ENCODE peak calls at places on chromosomes 7 and 10, in six cellular contexts. L is AG04449, H is lower leg skin, F is fibroblast of pulmonary artery, U is epithelial cell of esophagus, C is brain microvascular endothelial cell. P is an unnamed sample.

GRCh38 chr7:92072708-92073107 is 61.6 kb downstream of the CYP51A1 start:
- DNase-seq in H (no peak), L (no peak), C (no peak), U (no peak), F (no peak), P (no peak)

GRCh38 chr10:126387931-126388911 is at the start of gene ADAM12:
- DNase-seq in F (peak; percentile 65), U (peak; percentile 56), C (peak; percentile 50), H (no peak), L (no peak), P (peak; percentile 85)

GRCh38 chr7:149369497-149369896 is 91.4 kb downstream of the ZNF777 start:
- DNase-seq in H (no peak), U (peak; percentile 77), L (no peak), F (no peak), C (no peak), P (no peak)

GRCh38 chr10:7610651-7611389 is 55.9 kb downstream of the ITIH5 start:
- DNase-seq in H (peak; percentile 66), U (no peak), F (peak; percentile 69), L (peak; percentile 40), C (no peak), P (peak; percentile 92)

GRCh38 chr7:43871064-43871463 is 1.7 kb upstream of the MRPS24 start:
- DNase-seq in U (no peak), H (no peak), C (no peak), L (no peak), F (no peak), P (no peak)

GRCh38 chr10:129853236-129853946 is 110.7 kb downstream of the EBF3 start:
- DNase-seq in U (peak; percentile 1), L (no peak), H (no peak), F (peak; percentile 42), C (no peak), P (peak; percentile 47)

GRCh38 chr10:11407939-11408338 is 203.5 kb downstream of the USP6NL start:
- DNase-seq in F (no peak), C (no peak), U (no peak), H (no peak), L (no peak), P (no peak)

GRCh38 chr10:63502832-63503231 is 18.4 kb upstream of the REEP3 start:
- DNase-seq in F (no peak), H (no peak), U (no peak), L (no peak), C (no peak), P (no peak)

GRCh38 chr7:150852371-150852905 is at the start of gene AOC1:
- DNase-seq in L (no peak), F (no peak), C (no peak), U (no peak), H (no peak), P (no peak)

GRCh38 chr7:43108255-43109011 is 4.0 kb upstream of the HECW1 start:
- DNase-seq in C (peak; percentile 75), L (no peak), U (peak; percentile 68), F (peak; percentile 72), H (peak; percentile 53), P (peak; percentile 55)

GRCh38 chr7:132782777-132783633 is 206.7 kb upstream of the PLXNA4 start:
- DNase-seq in C (peak; percentile 40), U (no peak), F (peak; percentile 19), H (no peak), L (peak; percentile 88), P (peak; percentile 76)

GRCh38 chr7:37201003-37201875 is 247.4 kb downstream of the ELMO1 start:
- DNase-seq in L (peak; percentile 14), C (peak; percentile 82), F (peak; percentile 89), H (peak; percentile 83), U (peak; percentile 65), P (peak; percentile 85)

GRCh38 chr7:94400022-94400421 is 5.3 kb downstream of the COL1A2 start:
- DNase-seq in C (no peak), F (peak; percentile 14), U (no peak), H (no peak), L (no peak), P (peak; percentile 59)

GRCh38 chr7:131633342-131633843 is 77.0 kb upstream of the PODXL start:
- DNase-seq in F (peak; percentile 58), C (peak; percentile 51), L (no peak), H (no peak), U (peak; percentile 22), P (peak; percentile 70)

GRCh38 chr10:132337019-132337418 is 5.0 kb downstream of the LRRC27 start:
- DNase-seq in F (no peak), U (no peak), L (no peak), H (no peak), C (no peak), P (no peak)

GRCh38 chr10:121926669-121927360 is 1.0 kb downstream of the ATE1 start:
- DNase-seq in U (peak; percentile 7), F (no peak), H (no peak), L (no peak), C (peak; percentile 16), P (peak; percentile 29)

GRCh38 chr10:133087679-133088523 is at the start of gene ADGRA1:
- DNase-seq in C (no peak), F (no peak), U (no peak), L (no peak), H (no peak), P (no peak)

GRCh38 chr10:26336979-26337378 is 101.2 kb upstream of the APBB1IP start:
- DNase-seq in C (no peak), H (no peak), L (no peak), F (no peak), U (no peak), P (no peak)

GRCh38 chr10:26334232-26334931 is 103.8 kb upstream of the APBB1IP start:
- DNase-seq in U (no peak), L (no peak), H (no peak), F (no peak), C (no peak), P (no peak)

GRCh38 chr10:26331376-26331775 is 106.8 kb upstream of the APBB1IP start:
- DNase-seq in F (no peak), U (no peak), H (no peak), L (no peak), C (no peak), P (peak; percentile 41)

GRCh38 chr10:26335574-26336093 is 102.5 kb upstream of the APBB1IP start:
- DNase-seq in H (no peak), U (no peak), C (no peak), L (no peak), F (no peak), P (no peak)

DNA sequence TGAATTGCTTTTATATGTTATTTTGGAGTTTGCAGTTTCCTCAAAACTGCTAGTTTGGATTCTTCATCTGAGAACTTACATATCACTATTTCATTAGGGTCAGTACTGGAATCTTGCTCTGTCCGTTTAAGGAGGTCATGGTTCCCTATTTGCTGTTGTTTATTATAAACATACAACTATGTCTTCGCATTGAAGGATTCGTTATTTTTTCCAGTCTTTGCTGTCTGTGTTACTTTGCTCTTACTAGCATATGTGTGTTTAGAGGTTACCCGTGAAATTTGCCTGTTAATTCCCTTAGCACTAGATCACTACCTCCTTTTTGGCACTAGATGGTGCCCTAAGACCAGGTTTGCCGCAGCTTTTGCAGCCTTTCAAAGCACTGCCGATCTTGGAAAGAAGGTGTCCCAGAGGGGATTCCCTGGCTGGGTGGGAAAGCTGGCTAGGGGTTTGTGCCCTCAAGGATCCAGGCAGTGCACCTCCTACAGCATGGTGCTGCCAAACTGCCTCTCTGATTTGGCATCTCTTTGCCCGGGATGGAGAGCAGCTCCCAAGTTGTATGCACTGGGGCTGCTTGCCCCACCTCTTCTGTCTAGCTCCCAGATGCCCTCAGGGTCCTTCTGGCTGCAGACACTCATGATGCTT is 103.1 kb upstream of the APBB1IP start:
- DNase-seq in H (peak; percentile 27), U (peak; percentile 62), L (no peak), C (peak; percentile 49), F (peak; percentile 71), P (peak; percentile 82)
- H3K4me3 ChIP-seq in H (no peak overlapping the region), U (no peak overlapping the region), L (no peak overlapping the region), C (no peak overlapping the region), F (no peak overlapping the region), P (peak overlapping the region; percentile 55)

GRCh38 chr7:1440620-1441019 is 18.6 kb downstream of the MICALL2 start:
- DNase-seq in L (no peak), F (no peak), U (no peak), H (no peak), C (no peak), P (no peak)

GRCh38 chr7:1438208-1438607 is 21.1 kb downstream of the MICALL2 start:
- DNase-seq in U (no peak), H (no peak), F (no peak), L (no peak), C (no peak), P (no peak)

GRCh38 chr7:1438821-1439220 is 20.4 kb downstream of the MICALL2 start:
- DNase-seq in H (no peak), C (no peak), F (no peak), U (no peak), L (no peak), P (no peak)

GRCh38 chr7:1441615-1442354 is 17.5 kb downstream of the MICALL2 start:
- DNase-seq in U (no peak), H (no peak), F (no peak), C (no peak), L (no peak), P (no peak)

GRCh38 chr7:1439373-1440363 is 19.6 kb downstream of the MICALL2 start:
- DNase-seq in F (no peak), U (no peak), L (no peak), H (no peak), C (no peak), P (no peak)
- TF ChIP-seq CTCF in F (no peak), U (no peak), L (no peak), H (no peak), C (peak; percentile 14), P (no peak)

DNA sequence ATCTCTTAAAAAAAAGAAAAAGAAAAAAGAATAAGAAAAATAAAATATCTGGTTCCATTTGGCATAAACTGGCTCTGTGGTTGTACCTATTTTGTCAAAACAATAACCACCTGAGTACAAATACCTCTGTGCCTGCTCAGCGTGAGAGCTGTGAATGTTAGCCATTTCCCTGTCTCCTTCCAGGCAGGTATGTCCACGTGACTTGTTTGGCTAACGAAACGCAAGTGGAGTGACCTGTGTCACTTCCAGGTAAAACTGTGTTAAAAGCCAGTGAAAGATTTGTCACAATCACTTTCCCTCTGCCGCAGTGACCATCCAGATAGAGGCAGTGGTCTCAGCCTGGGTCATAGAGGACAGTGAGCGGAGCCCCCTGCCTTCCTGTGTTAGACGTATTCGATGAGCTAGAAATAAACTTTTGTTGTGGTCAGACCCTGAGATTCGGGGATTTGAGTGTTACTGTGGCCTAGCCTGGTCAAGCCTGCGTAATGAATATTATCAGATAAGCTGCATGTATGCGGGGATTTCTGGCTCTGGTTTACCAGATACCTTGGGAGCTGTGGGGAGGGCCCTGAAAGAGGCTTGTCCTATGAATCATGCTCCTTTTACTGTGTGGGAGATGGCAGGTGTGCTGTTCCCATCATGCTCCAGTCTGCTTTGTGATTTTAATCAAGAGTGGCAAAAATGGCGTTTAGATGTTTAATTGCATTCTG is 3.7 kb downstream of the PTER start:
- DNase-seq in F (peak; percentile 5), U (peak; percentile 53), L (no peak), C (no peak), H (no peak), P (no peak)
- H3K4me3 ChIP-seq in F (no peak overlapping the region), U (no peak overlapping the region), L (no peak overlapping the region), C (no peak overlapping the region), H (no peak overlapping the region), P (no peak overlapping the region)

DNA sequence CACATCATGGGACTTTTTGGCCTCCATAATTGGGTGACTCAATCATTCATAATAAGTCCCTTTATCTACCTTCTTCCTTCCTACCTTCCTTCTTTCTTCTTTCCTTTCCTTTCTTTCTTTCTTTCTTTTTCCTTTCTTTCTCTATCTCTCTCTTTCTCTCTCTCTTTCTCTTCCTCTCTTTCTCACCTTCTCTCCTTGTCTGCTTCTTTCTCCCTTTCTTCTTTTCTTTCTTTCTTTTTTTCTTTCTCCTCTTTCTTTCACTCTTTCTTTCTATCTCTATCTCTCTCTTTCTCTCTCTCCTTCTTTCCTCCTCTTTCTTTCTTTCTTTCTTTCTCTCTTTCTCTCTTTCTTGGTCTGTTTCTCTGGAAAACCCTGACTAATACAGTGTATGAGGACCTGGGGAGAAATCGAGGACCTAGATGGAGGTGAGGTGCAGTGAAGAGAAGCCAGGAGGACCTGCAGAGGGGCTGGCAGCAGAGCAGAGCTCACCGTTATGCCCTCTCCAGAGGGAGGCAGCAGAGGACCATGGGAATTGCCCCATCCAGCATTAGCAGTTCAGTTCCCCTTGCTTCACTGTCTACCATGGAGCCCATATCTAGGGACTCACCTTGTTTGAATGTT is 52.7 kb upstream of the BTRC start:
- DNase-seq in H (no peak), U (peak; percentile 85), C (peak; percentile 27), F (peak; percentile 64), L (no peak), P (peak; percentile 25)
- TF ChIP-seq CTCF in H (no peak), U (peak; percentile 94), C (peak; percentile 66), F (peak; percentile 65), L (peak; percentile 50), P (peak; percentile 33)

P was measured in fibroblast of the aortic adventitia.